ENCODE peak calls at places on chromosomes 1 and 21, in five cellular contexts. P, B, A, G and D are unnamed samples.

GRCh38 chr1:228377664-228378452 is 28.8 kb downstream of the TRIM11 start:
- DNase-seq in P (no peak), B (no peak), A (peak; percentile 19), G (no peak), D (no peak)

GRCh38 chr1:220928725-220929297 is 49.6 kb downstream of the HLX start:
- DNase-seq in P (no peak), B (no peak), A (no peak), G (no peak), D (no peak)

GRCh38 chr1:26281091-26281958 is 1.4 kb downstream of the SH3BGRL3 start:
- DNase-seq in P (peak; percentile 14), B (no peak), A (no peak), G (no peak), D (no peak)

GRCh38 chr1:6347641-6348487 is 45.7 kb downstream of the ACOT7 start:
- DNase-seq in P (peak; percentile 70), B (no peak), A (peak; percentile 64), G (peak; percentile 77), D (peak; percentile 67)

GRCh38 chr1:98056781-98057180 is 135.9 kb upstream of the DPYD start:
- DNase-seq in P (no peak), B (no peak), A (no peak), G (peak; percentile 25), D (no peak)

GRCh38 chr21:42552407-42553336 is 39.0 kb downstream of the SLC37A1 start:
- DNase-seq in P (no peak), B (no peak), A (no peak), G (no peak), D (no peak)

GRCh38 chr1:191558389-191558788 is 599.9 kb upstream of the RGS18 start:
- DNase-seq in P (no peak), B (no peak), A (no peak), G (no peak), D (no peak)

GRCh38 chr1:236689713-236690569 is 3.6 kb downstream of the ACTN2 start:
- DNase-seq in P (no peak), B (no peak), A (no peak), G (no peak), D (no peak)

GRCh38 chr21:46154155-46154954 is 1.0 kb downstream of the FTCD start:
- DNase-seq in P (no peak), B (no peak), A (no peak), G (no peak), D (no peak)

GRCh38 chr21:46154955-46155513 is 345 bp downstream of the FTCD start:
- DNase-seq in P (no peak), B (no peak), A (no peak), G (no peak), D (no peak)

GRCh38 chr21:46152939-46153258 is 2.5 kb downstream of the FTCD start:
- DNase-seq in P (no peak), B (no peak), A (no peak), G (no peak), D (no peak)

GRCh38 chr21:46151989-46152938 is 3.1 kb downstream of the FTCD start:
- DNase-seq in P (no peak), B (no peak), A (no peak), G (no peak), D (no peak)

GRCh38 chr21:46153259-46154154 is 1.9 kb downstream of the FTCD start:
- DNase-seq in P (peak; percentile 92), B (no peak), A (peak; percentile 62), G (peak; percentile 92), D (peak; percentile 83)
- TF ChIP-seq POLR2AphosphoS5 in P (peak; percentile 47), B (no peak), A (no peak), G (no peak), D (no peak)

GRCh38 chr21:25560151-25560783 is 47.0 kb downstream of the MRPL39 start:
- DNase-seq in P (no peak), B (no peak), A (no peak), G (no peak), D (no peak)

GRCh38 chr21:25555492-25555891 is 51.8 kb downstream of the MRPL39 start:
- DNase-seq in P (no peak), B (no peak), A (no peak), G (no peak), D (no peak)

GRCh38 chr21:25558123-25558522 is 49.2 kb downstream of the MRPL39 start:
- DNase-seq in P (no peak), B (no peak), A (no peak), G (no peak), D (no peak)

GRCh38 chr21:25556087-25556486 is 51.2 kb downstream of the MRPL39 start:
- DNase-seq in P (no peak), B (no peak), A (no peak), G (no peak), D (no peak)

DNA sequence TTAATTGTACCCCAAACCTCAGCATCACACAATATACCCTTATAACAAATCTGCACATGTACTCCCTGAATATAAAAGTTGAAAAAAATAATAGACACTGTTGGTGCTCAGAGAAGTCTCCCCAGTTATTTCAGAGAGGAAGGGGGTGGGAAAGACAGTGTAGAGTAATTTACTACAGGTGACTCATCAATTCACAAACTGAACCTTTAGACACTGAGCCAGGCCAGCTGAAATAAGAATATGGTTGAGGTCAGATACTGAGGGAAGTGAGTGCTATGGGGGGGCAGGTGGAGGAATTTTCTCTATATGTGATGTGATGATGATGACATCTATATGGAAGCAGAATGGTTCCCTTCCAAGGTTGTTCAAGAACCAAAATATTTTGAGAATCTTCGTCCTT is 50.1 kb downstream of the MRPL39 start:
- DNase-seq in P (no peak), B (no peak), A (no peak), G (no peak), D (no peak)
- TF ChIP-seq TAF1 in P (no peak), B (no peak), A (no peak), G (no peak), D (no peak)

DNA sequence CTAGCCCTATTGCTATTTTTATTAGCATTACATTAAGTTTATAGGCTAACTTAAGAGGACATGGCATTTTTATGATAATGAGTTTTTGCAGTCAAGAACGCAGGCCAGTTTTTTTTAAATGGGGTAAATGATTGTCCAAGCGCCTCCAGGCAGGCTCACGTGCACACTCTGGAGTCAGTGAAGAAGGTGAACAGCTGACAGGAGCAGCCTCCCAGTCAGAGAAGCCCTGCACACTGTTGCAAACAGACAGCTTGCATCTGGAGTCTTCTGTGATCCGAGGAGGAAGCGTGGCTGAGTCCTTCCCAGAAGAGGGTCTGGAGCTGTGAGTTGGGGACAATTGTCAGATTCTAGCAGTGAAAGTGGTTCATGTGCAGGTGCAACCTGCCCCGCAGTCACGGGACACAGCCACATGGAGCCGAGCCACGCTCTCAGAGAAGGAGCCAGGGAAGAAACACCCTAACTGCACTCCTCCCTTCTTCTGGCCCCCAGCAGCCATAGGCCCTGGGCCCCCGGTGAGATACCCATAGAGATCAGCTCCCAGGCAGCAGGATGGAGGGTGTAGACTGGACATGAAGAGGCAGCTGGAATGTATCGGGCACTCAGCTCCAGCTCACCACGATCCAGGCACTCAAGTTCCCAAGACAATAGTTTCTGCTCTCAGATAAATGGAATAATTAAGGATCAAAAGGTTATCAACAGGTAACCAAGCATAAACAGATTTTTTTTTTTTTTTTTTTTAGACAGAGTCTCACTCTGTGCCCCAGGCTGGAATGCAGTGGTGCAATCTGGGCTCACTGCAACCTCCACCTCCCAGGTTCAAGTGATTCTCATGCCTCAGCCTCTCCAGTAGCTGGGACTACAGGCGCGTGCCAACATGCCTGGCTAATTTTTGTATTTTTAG is 26.4 kb downstream of the CAPN2 start:
- DNase-seq in P (no peak), B (no peak), A (no peak), G (no peak), D (no peak)
- TF ChIP-seq POLR2AphosphoS5 in P (no peak), B (no peak), A (no peak), G (no peak), D (no peak)

GRCh38 chr1:171879556-171879955 is 38.3 kb downstream of the DNM3 start:
- DNase-seq in P (no peak), B (no peak), A (no peak), G (no peak), D (no peak)

GRCh38 chr1:171873664-171874063 is 32.4 kb downstream of the DNM3 start:
- DNase-seq in P (no peak), B (no peak), A (no peak), G (peak; percentile 3), D (no peak)

GRCh38 chr1:171872430-171872829 is 31.1 kb downstream of the DNM3 start:
- DNase-seq in P (no peak), B (no peak), A (no peak), G (no peak), D (no peak)

GRCh38 chr1:171881466-171881865 is 40.2 kb downstream of the DNM3 start:
- DNase-seq in P (no peak), B (no peak), A (no peak), G (no peak), D (no peak)

DNA sequence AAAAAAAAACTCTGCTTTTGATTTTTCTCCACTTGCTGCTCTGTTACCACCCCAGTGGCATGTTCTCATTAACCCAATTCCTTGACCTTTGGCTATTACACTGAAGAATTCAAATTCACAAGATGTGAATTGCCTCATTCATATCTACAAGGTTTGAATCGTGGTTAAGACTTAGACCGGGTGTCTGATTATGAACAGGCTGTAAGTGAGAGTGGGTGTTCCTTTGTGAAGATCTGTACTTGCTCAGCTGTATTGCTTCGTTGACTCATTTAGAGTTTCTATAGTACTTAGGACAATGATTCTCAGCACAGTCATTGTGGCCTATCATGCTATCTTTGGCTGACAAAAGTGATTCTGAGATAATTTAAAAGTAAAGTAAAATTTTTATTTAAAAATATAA is 36.4 kb downstream of the DNM3 start:
- DNase-seq in P (no peak), B (no peak), A (no peak), G (no peak), D (peak; percentile 5)
- TF ChIP-seq TAF1 in P (no peak), B (no peak), A (no peak), G (no peak), D (no peak)